ENCODE peak calls at places on chromosomes 6 and 20, in five cellular contexts. P, M, T, N and H are unnamed samples.

GRCh38 chr20:37651932-37652331 is 41.9 kb upstream of the CTNNBL1 start:
- DNase-seq in P (peak), M (peak), T (no peak), N (peak), H (no peak)

GRCh38 chr6:55632953-55633352 is 54.0 kb upstream of the HMGCLL1 start:
- DNase-seq in P (no peak), M (peak), T (peak), N (no peak), H (no peak)

GRCh38 chr20:57076202-57076651 is 190.2 kb downstream of the BMP7 start:
- DNase-seq in P (no peak), M (peak), T (no peak), N (no peak), H (no peak)

GRCh38 chr6:163984446-163984936 is 570.0 kb downstream of the QKI start:
- DNase-seq in P (no peak), M (no peak), T (no peak), N (no peak), H (no peak)

GRCh38 chr6:33962186-33962585 is 158.4 kb upstream of the MLN start:
- DNase-seq in P (no peak), M (peak), T (peak), N (no peak), H (no peak)

GRCh38 chr6:13500264-13500663 is 12.9 kb upstream of the GFOD1 start:
- DNase-seq in P (no peak), M (no peak), T (no peak), N (no peak), H (no peak)

GRCh38 chr6:151738267-151738666 is 69.2 kb upstream of the ESR1 start:
- DNase-seq in P (no peak), M (no peak), T (no peak), N (no peak), H (no peak)

GRCh38 chr20:62861732-62862336 is at the start of gene TCFL5:
- DNase-seq in P (peak), M (peak), T (peak), N (peak), H (peak)

GRCh38 chr6:137181876-137182653 is 8.6 kb upstream of the IL22RA2 start:
- DNase-seq in P (no peak), M (no peak), T (no peak), N (no peak), H (no peak)

GRCh38 chr6:46549155-46549554 is 57.9 kb upstream of the RCAN2 start:
- DNase-seq in P (no peak), M (no peak), T (no peak), N (no peak), H (no peak)

GRCh38 chr6:137728386-137729349 is 138.4 kb upstream of the TNFAIP3 start:
- DNase-seq in P (peak), M (peak), T (peak), N (no peak), H (no peak)

GRCh38 chr20:45337367-45338120 is 10.7 kb downstream of the SDC4 start:
- DNase-seq in P (peak), M (peak), T (peak), N (peak), H (no peak)

GRCh38 chr6:7311920-7312615 is 931 bp downstream of the SSR1 start:
- DNase-seq in P (no peak), M (no peak), T (peak), N (no peak), H (no peak)

GRCh38 chr6:17093692-17094091 is 8.2 kb upstream of the STMND1 start:
- DNase-seq in P (peak), M (no peak), T (no peak), N (no peak), H (no peak)

GRCh38 chr6:35044145-35044745 is 96.9 kb downstream of the TCP11 start:
- DNase-seq in P (no peak), M (no peak), T (no peak), N (no peak), H (no peak)

GRCh38 chr6:155033021-155033801 is 38.1 kb downstream of the TIAM2 start:
- DNase-seq in P (no peak), M (no peak), T (no peak), N (no peak), H (no peak)

GRCh38 chr20:50724851-50725721 is 6.3 kb upstream of the PARD6B start:
- DNase-seq in P (peak), M (peak), T (peak), N (no peak), H (no peak)

GRCh38 chr6:22108199-22108598 is 188.6 kb downstream of the PRL start:
- DNase-seq in P (no peak), M (no peak), T (no peak), N (no peak), H (no peak)

GRCh38 chr20:63692436-63693078 is 3.9 kb upstream of the TNFRSF6B start:
- DNase-seq in P (peak), M (no peak), T (no peak), N (peak), H (no peak)

GRCh38 chr6:31834367-31834703 is 6.8 kb downstream of the HSPA1B start:
- DNase-seq in P (peak), M (peak), T (peak), N (peak), H (no peak)

GRCh38 chr6:144710207-144710606 is 425.1 kb downstream of the UTRN start:
- DNase-seq in P (no peak), M (peak), T (peak), N (no peak), H (no peak)

GRCh38 chr6:113187671-113188070 is 669.5 kb upstream of the MARCKS start:
- DNase-seq in P (no peak), M (no peak), T (peak), N (no peak), H (no peak)

GRCh38 chr20:15396026-15396425 is 1058.6 kb upstream of the FLRT3 start:
- DNase-seq in P (no peak), M (no peak), T (no peak), N (no peak), H (no peak)

GRCh38 chr20:47502801-47503239 is 1.1 kb downstream of the NCOA3 start:
- DNase-seq in P (peak), M (peak), T (peak), N (no peak), H (no peak)

GRCh38 chr6:133754298-133754697 is 134.6 kb upstream of the TCF21 start:
- DNase-seq in P (no peak), M (no peak), T (no peak), N (no peak), H (no peak)

GRCh38 chr6:163830641-163831040 is 416.1 kb downstream of the QKI start:
- DNase-seq in P (no peak), M (no peak), T (no peak), N (no peak), H (no peak)

GRCh38 chr6:44035621-44036020 is 91.6 kb downstream of the MRPL14 start:
- DNase-seq in P (no peak), M (no peak), T (peak), N (no peak), H (no peak)

GRCh38 chr6:35341557-35341956 is 801 bp upstream of the PPARD start:
- DNase-seq in P (no peak), M (no peak), T (no peak), N (no peak), H (no peak)

GRCh38 chr20:12171927-12172581 is 254.4 kb downstream of the BTBD3 start:
- DNase-seq in P (no peak), M (no peak), T (peak), N (no peak), H (no peak)

GRCh38 chr20:12170406-12170805 is 252.7 kb downstream of the BTBD3 start:
- DNase-seq in P (no peak), M (no peak), T (no peak), N (no peak), H (no peak)

DNA sequence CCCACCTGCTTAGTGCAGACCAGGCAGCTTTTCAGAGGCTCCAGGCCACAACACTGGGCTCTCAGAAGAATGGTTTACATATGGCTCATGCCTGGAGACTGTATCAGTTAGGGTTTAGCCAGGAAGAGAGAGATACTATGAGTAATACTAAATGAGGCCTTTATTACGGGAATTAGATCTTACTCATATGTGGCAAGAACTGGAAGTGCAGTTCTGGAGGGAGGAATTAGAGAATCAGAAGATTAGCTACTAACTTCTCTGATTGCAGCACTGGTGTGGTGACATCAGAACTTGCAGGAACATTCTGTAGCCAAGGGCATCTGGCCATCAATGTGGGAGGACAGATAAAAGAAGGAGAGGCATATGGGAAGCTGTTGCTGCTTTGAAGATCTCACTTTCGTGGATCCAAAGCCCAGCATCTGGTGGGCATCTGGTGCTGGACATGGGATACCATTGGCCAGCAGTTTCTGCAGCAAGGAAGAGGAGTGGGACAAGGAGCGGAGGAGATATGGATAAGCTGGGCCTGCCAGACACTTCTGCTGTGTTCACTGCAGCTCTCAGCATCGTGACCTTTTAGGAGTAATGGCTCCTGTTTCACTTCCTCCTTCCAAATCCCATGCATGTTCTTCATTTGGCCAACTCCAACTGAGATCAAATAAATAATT is 248.5 kb downstream of the BTBD3 start:
- DNase-seq in P (no peak), M (peak), T (peak), N (no peak), H (no peak)
- TF ChIP-seq CTCF in P (no peak), M (no peak), T (peak), N (no peak), H (no peak)

GRCh38 chr6:106117579-106117978 is 31.4 kb downstream of the PRDM1 start:
- DNase-seq in P (no peak), M (no peak), T (no peak), N (no peak), H (no peak)
- TF ChIP-seq CTCF in P (no peak), M (no peak), T (no peak), N (no peak), H (no peak)

GRCh38 chr6:165664553-165665383 is 1.7 kb upstream of the PDE10A start:
- DNase-seq in P (peak), M (no peak), T (no peak), N (no peak), H (no peak)
- TF ChIP-seq CTCF in P (no peak), M (no peak), T (no peak), N (no peak), H (peak)

GRCh38 chr20:42027746-42028268 is 409.6 kb upstream of the CHD6 start:
- DNase-seq in P (no peak), M (no peak), T (no peak), N (no peak), H (no peak)
- TF ChIP-seq CTCF in P (no peak), M (no peak), T (no peak), N (no peak), H (no peak)

GRCh38 chr6:70379473-70380013 is 33.8 kb upstream of the FAM135A start:
- DNase-seq in P (no peak), M (no peak), T (no peak), N (no peak), H (no peak)

GRCh38 chr6:70377372-70377771 is 35.9 kb upstream of the FAM135A start:
- DNase-seq in P (no peak), M (no peak), T (no peak), N (no peak), H (no peak)

GRCh38 chr6:70376628-70377027 is 36.7 kb upstream of the FAM135A start:
- DNase-seq in P (no peak), M (no peak), T (no peak), N (no peak), H (no peak)

GRCh38 chr6:70375166-70375565 is 38.1 kb upstream of the FAM135A start:
- DNase-seq in P (no peak), M (peak), T (peak), N (no peak), H (no peak)

GRCh38 chr6:70375882-70376281 is 37.4 kb upstream of the FAM135A start:
- DNase-seq in P (no peak), M (no peak), T (no peak), N (no peak), H (no peak)
- TF ChIP-seq CTCF in P (no peak), M (no peak), T (peak), N (no peak), H (peak)